ENCODE peak calls at places on chromosomes 11 and 22, in seven cellular contexts. O is K562, A is H1, B is HepG2, V is HCT116, K is SK-N-SH, U is GM12878. S is an unnamed sample.
A peak's percentile ranks its signal among the peaks of the same experiment; 100 is the strongest.

GRCh38 chr22:48426466-48427380 is 1401.0 kb downstream of the BRD1 start:
- DNase-seq in U (no peak), O (no peak), A (no peak), B (no peak), V (no peak), K (no peak), S (no peak)

GRCh38 chr11:72583177-72583553 is 91.1 kb downstream of the PDE2A start:
- DNase-seq in U (no peak), A (no peak), K (no peak), V (no peak), B (no peak), O (no peak), S (no peak)

GRCh38 chr11:111631666-111632039 is 29.4 kb downstream of the SIK2 start:
- DNase-seq in O (no peak), V (no peak), U (no peak), K (no peak), B (peak; percentile 21), A (no peak), S (no peak)

GRCh38 chr22:20866716-20867115 is 7.9 kb downstream of the SNAP29 start:
- DNase-seq in B (no peak), K (no peak), U (no peak), V (no peak), O (no peak), A (no peak), S (no peak)

GRCh38 chr11:34830648-34831047 is 85.5 kb downstream of the APIP start:
- DNase-seq in V (no peak), B (no peak), O (no peak), U (no peak), A (no peak), K (peak; percentile 30), S (no peak)

GRCh38 chr11:132803436-132803835 is 728.9 kb downstream of the OPCML start:
- DNase-seq in K (no peak), O (no peak), A (no peak), U (no peak), B (no peak), V (no peak), S (no peak)

GRCh38 chr11:19251577-19251976 is 10.8 kb upstream of the E2F8 start:
- DNase-seq in K (no peak), B (no peak), U (no peak), O (no peak), V (no peak), A (no peak), S (no peak)

GRCh38 chr22:22786301-22787115 is 101.1 kb upstream of the IGLL5 start:
- DNase-seq in A (no peak), B (peak; percentile 20), K (no peak), O (no peak), V (no peak), U (no peak), S (no peak)

GRCh38 chr11:127926721-127927120 is 660.6 kb downstream of the ETS1 start:
- DNase-seq in A (no peak), U (no peak), K (no peak), B (no peak), V (no peak), O (no peak), S (no peak)

GRCh38 chr11:114310095-114310494 is 13.9 kb downstream of the NNMT start:
- DNase-seq in A (no peak), K (no peak), U (no peak), O (no peak), V (no peak), B (no peak), S (no peak)

GRCh38 chr11:72574534-72575460 is 99.4 kb downstream of the PDE2A start:
- DNase-seq in K (no peak), V (no peak), O (no peak), U (no peak), A (no peak), B (no peak), S (no peak)

DNA sequence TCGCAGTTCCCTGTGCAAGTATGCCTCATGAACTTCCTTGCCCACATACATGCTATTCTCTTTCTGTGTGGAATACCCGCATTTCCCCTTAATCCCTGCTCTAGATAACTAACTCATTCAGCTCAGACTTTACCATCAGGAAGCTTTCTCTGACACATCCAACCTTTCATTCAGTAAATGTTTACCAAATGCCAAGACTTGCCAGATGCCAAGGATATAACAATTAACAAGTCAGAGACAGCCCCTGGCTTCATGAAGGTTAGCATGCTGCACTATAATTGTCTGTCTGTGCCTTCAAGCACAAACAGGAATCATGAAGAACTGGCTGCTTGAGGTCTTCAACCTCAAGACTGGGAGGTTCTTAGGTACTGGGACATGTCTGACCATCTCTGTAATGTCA is 71.2 kb upstream of the GDPD4 start:
- DNase-seq in U (no peak), O (no peak), V (no peak), A (no peak), K (no peak), B (no peak), S (no peak)
- H3K9ac ChIP-seq in U (no peak overlapping the region), O (no peak overlapping the region), V (no peak overlapping the region), A (no peak overlapping the region), K (no peak overlapping the region), B (no peak overlapping the region), S (no peak overlapping the region)

DNA sequence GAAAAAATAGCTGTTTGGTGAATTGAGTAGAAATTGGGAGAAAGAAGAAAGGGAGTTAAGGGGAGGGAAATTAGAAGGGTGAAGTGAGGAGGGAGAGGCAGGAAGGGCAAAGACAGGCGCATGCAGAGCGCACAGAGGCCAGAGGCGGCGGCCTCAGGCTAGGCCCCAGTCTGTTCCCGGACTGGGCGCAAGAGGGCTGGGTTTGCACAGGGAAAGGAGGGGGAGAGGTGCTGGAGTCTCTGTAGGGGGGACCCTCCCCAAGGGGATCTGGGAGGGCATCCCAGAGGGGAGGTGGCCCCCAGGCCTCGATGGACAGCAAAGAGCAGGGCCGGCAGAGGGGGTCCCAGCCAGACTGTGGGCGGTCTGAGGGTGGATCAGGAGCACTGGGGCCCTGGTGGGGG is 1.3 kb upstream of the FLRT1 start:
- DNase-seq in U (no peak), A (no peak), V (no peak), B (no peak), O (peak; percentile 42), K (no peak), S (no peak)
- H3K27me3 ChIP-seq in U (peaks cover 10% of the 10 kb centered on the region), A (peaks cover 95% of the 10 kb centered on the region), V (no peaks in the 10 kb centered on the region), B (peaks cover 6% of the 10 kb centered on the region), O (peaks cover 12% of the 10 kb centered on the region), K (no peaks in the 10 kb centered on the region), S (peaks cover 68% of the 10 kb centered on the region)

GRCh38 chr11:67273260-67273990 is 7.2 kb downstream of the GRK2 start:
- DNase-seq in B (no peak), K (no peak), A (no peak), O (no peak), U (no peak), V (no peak), S (no peak)
- TF ChIP-seq YY1 in B (no peak), K (no peak), A (no peak), O (no peak), U (no peak), V (no peak), S (no peak)

DNA sequence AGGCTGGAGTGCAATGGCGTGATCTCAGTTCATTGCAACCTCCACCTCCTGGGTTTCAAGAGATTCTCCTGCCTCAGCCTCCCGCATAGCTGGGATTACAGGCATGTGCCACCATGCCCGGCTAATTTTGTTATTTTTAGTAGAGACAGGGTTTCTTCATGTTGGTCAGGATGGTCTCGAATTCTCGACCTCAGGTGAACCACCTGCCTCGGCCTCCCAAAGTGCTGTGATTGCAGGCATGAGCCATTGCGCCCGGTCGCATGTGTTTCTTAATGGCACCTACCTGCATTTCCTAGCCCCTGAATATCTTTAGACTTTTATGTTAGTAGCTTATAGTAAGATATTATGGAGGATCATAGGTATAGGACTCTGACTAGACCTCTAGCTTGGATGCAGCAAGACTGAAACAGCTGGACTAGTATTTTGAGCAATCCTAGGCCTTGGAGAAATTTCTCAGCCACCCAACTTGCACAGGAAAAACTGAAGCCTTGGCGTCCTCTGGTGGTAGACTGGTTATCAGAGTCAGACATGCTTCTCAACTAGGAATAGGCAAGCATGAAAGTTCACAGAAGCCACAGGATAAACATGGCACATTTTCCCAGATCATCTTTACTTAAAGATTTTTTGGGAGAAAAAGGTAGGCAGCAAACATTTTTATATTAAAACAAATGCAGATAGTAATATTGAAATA is 22.7 kb upstream of the C1QTNF4 start:
- DNase-seq in O (peak; percentile 40), B (peak; percentile 58), K (no peak), V (peak; percentile 21), A (no peak), U (no peak), S (no peak)
- H3K9ac ChIP-seq in O (no peak overlapping the region), B (no peak overlapping the region), K (no peak overlapping the region), V (no peak overlapping the region), A (no peak overlapping the region), U (no peak overlapping the region), S (no peak overlapping the region)

GRCh38 chr11:2519879-2520735 is 75.3 kb downstream of the KCNQ1 start:
- DNase-seq in K (peak; percentile 23), B (no peak), U (no peak), A (no peak), O (no peak), V (no peak), S (no peak)
- H3K27me3 ChIP-seq in K (no peaks in the 10 kb centered on the region), B (peaks cover 21% of the 10 kb centered on the region), U (no peaks in the 10 kb centered on the region), A (peaks cover 18% of the 10 kb centered on the region), O (peaks cover 93% of the 10 kb centered on the region), V (no peaks in the 10 kb centered on the region), S (peaks cover 60% of the 10 kb centered on the region)

GRCh38 chr11:22479986-22480740 is 142.0 kb downstream of the SLC17A6 start:
- DNase-seq in A (no peak), U (no peak), O (no peak), V (no peak), K (no peak), B (no peak), S (no peak)
- TF ChIP-seq YY1 in A (no peak), U (no peak), O (no peak), V (no peak), K (no peak), B (no peak), S (no peak)